ENCODE peak calls at places on chromosomes 3 and 15, in eight cellular contexts. One of them, this sample, is unnamed.

GRCh38 chr15:66850078-66850991 is 148.3 kb downstream of the SMAD6 start:
- DNase-seq in HepG2: no peak
- DNase-seq in hepatocyte: peak; percentile 64
- DNase-seq in PC-9: no peak
- DNase-seq in SK-N-SH: peak; percentile 77
- DNase-seq in fibroblast of lung: no peak
- DNase-seq in GM12878: no peak
- DNase-seq in IMR-90: no peak
- DNase-seq in this sample: peak; percentile 50

GRCh38 chr3:8962226-8962861 is 928 bp downstream of the RAD18 start:
- DNase-seq in HepG2: no peak
- DNase-seq in hepatocyte: no peak
- DNase-seq in PC-9: no peak
- DNase-seq in SK-N-SH: no peak
- DNase-seq in fibroblast of lung: no peak
- DNase-seq in GM12878: no peak
- DNase-seq in IMR-90: peak; percentile 16
- DNase-seq in this sample: peak; percentile 27

GRCh38 chr15:77014137-77015081 is 19.5 kb downstream of the PSTPIP1 start:
- DNase-seq in HepG2: no peak
- DNase-seq in hepatocyte: no peak
- DNase-seq in PC-9: no peak
- DNase-seq in SK-N-SH: no peak
- DNase-seq in fibroblast of lung: no peak
- DNase-seq in GM12878: no peak
- DNase-seq in IMR-90: no peak
- DNase-seq in this sample: no peak

GRCh38 chr3:47288966-47289910 is 6.5 kb downstream of the KLHL18 start:
- DNase-seq in HepG2: no peak
- DNase-seq in hepatocyte: no peak
- DNase-seq in PC-9: no peak
- DNase-seq in SK-N-SH: no peak
- DNase-seq in fibroblast of lung: no peak
- DNase-seq in GM12878: no peak
- DNase-seq in IMR-90: no peak
- DNase-seq in this sample: no peak

GRCh38 chr15:87089551-87089950 is 1009.9 kb downstream of the AGBL1 start:
- DNase-seq in HepG2: no peak
- DNase-seq in hepatocyte: no peak
- DNase-seq in PC-9: no peak
- DNase-seq in SK-N-SH: no peak
- DNase-seq in fibroblast of lung: no peak
- DNase-seq in GM12878: no peak
- DNase-seq in IMR-90: no peak
- DNase-seq in this sample: no peak

GRCh38 chr3:121768452-121768851 is 18.9 kb upstream of the GOLGB1 start:
- DNase-seq in HepG2: no peak
- DNase-seq in hepatocyte: no peak
- DNase-seq in PC-9: no peak
- DNase-seq in SK-N-SH: no peak
- DNase-seq in fibroblast of lung: no peak
- DNase-seq in GM12878: no peak
- DNase-seq in IMR-90: no peak
- DNase-seq in this sample: no peak

GRCh38 chr3:35184775-35185174 is 454.6 kb upstream of the ARPP21 start:
- DNase-seq in HepG2: no peak
- DNase-seq in hepatocyte: no peak
- DNase-seq in PC-9: no peak
- DNase-seq in SK-N-SH: no peak
- DNase-seq in fibroblast of lung: peak; percentile 2
- DNase-seq in GM12878: no peak
- DNase-seq in IMR-90: no peak
- DNase-seq in this sample: no peak

GRCh38 chr3:115836944-115837343 is 213.6 kb downstream of the GAP43 start:
- DNase-seq in HepG2: no peak
- DNase-seq in hepatocyte: no peak
- DNase-seq in PC-9: no peak
- DNase-seq in SK-N-SH: peak; percentile 16
- DNase-seq in fibroblast of lung: peak; percentile 43
- DNase-seq in GM12878: no peak
- DNase-seq in IMR-90: peak; percentile 34
- DNase-seq in this sample: peak; percentile 70

GRCh38 chr3:85567074-85567676 is 608.4 kb downstream of the CADM2 start:
- DNase-seq in HepG2: peak; percentile 38
- DNase-seq in hepatocyte: peak; percentile 63
- DNase-seq in PC-9: no peak
- DNase-seq in SK-N-SH: peak; percentile 24
- DNase-seq in fibroblast of lung: peak; percentile 66
- DNase-seq in GM12878: no peak
- DNase-seq in IMR-90: peak; percentile 29
- DNase-seq in this sample: peak; percentile 61

GRCh38 chr3:39668420-39668819 is 141.0 kb upstream of the MYRIP start:
- DNase-seq in HepG2: peak; percentile 38
- DNase-seq in hepatocyte: peak; percentile 65
- DNase-seq in PC-9: no peak
- DNase-seq in SK-N-SH: peak; percentile 38
- DNase-seq in fibroblast of lung: peak; percentile 27
- DNase-seq in GM12878: no peak
- DNase-seq in IMR-90: peak; percentile 38
- DNase-seq in this sample: peak; percentile 80

GRCh38 chr3:111594205-111594604 is 941 bp downstream of the ZBED2 start:
- DNase-seq in HepG2: no peak
- DNase-seq in hepatocyte: no peak
- DNase-seq in PC-9: peak; percentile 92
- DNase-seq in SK-N-SH: no peak
- DNase-seq in fibroblast of lung: peak; percentile 17
- DNase-seq in GM12878: no peak
- DNase-seq in IMR-90: peak; percentile 91
- DNase-seq in this sample: peak; percentile 84

GRCh38 chr3:149547954-149548728 is 73.6 kb downstream of the TM4SF4 start:
- DNase-seq in HepG2: peak; percentile 58
- DNase-seq in hepatocyte: peak; percentile 65
- DNase-seq in PC-9: peak; percentile 49
- DNase-seq in SK-N-SH: no peak
- DNase-seq in fibroblast of lung: peak; percentile 85
- DNase-seq in GM12878: no peak
- DNase-seq in IMR-90: peak; percentile 90
- DNase-seq in this sample: peak; percentile 94

GRCh38 chr15:90465140-90465929 is 64.4 kb upstream of the CRTC3 start:
- DNase-seq in HepG2: no peak
- DNase-seq in hepatocyte: no peak
- DNase-seq in PC-9: no peak
- DNase-seq in SK-N-SH: no peak
- DNase-seq in fibroblast of lung: peak; percentile 77
- DNase-seq in GM12878: no peak
- DNase-seq in IMR-90: peak; percentile 81
- DNase-seq in this sample: peak; percentile 76

GRCh38 chr15:91936182-91936775 is 82.8 kb downstream of the SLCO3A1 start:
- DNase-seq in HepG2: no peak
- DNase-seq in hepatocyte: no peak
- DNase-seq in PC-9: no peak
- DNase-seq in SK-N-SH: no peak
- DNase-seq in fibroblast of lung: no peak
- DNase-seq in GM12878: no peak
- DNase-seq in IMR-90: peak; percentile 6
- DNase-seq in this sample: no peak

GRCh38 chr3:185820973-185821758 is 3.7 kb downstream of the IGF2BP2 start:
- DNase-seq in HepG2: peak; percentile 53
- DNase-seq in hepatocyte: peak; percentile 32
- DNase-seq in PC-9: peak; percentile 96
- DNase-seq in SK-N-SH: peak; percentile 18
- DNase-seq in fibroblast of lung: peak; percentile 92
- DNase-seq in GM12878: no peak
- DNase-seq in IMR-90: peak; percentile 95
- DNase-seq in this sample: peak; percentile 91

GRCh38 chr3:134449277-134449676 is 36.5 kb downstream of the ANAPC13 start:
- DNase-seq in HepG2: peak; percentile 56
- DNase-seq in hepatocyte: no peak
- DNase-seq in PC-9: no peak
- DNase-seq in SK-N-SH: peak; percentile 29
- DNase-seq in fibroblast of lung: peak; percentile 56
- DNase-seq in GM12878: no peak
- DNase-seq in IMR-90: peak; percentile 45
- DNase-seq in this sample: peak; percentile 73

GRCh38 chr15:64610257-64610919 is 150.0 kb downstream of the ZNF609 start:
- DNase-seq in HepG2: peak; percentile 68
- DNase-seq in hepatocyte: no peak
- DNase-seq in PC-9: no peak
- DNase-seq in SK-N-SH: no peak
- DNase-seq in fibroblast of lung: peak; percentile 13
- DNase-seq in GM12878: no peak
- DNase-seq in IMR-90: no peak
- DNase-seq in this sample: no peak

GRCh38 chr3:50450135-50450911 is 53.1 kb downstream of the CACNA2D2 start:
- DNase-seq in HepG2: peak; percentile 12
- DNase-seq in hepatocyte: peak; percentile 45
- DNase-seq in PC-9: no peak
- DNase-seq in SK-N-SH: no peak
- DNase-seq in fibroblast of lung: peak; percentile 21
- DNase-seq in GM12878: no peak
- DNase-seq in IMR-90: peak; percentile 15
- DNase-seq in this sample: peak; percentile 71

GRCh38 chr3:124315215-124316033 is 323.5 kb upstream of the ROPN1 start:
- DNase-seq in HepG2: no peak
- DNase-seq in hepatocyte: peak; percentile 15
- DNase-seq in PC-9: no peak
- DNase-seq in SK-N-SH: no peak
- DNase-seq in fibroblast of lung: peak; percentile 58
- DNase-seq in GM12878: no peak
- DNase-seq in IMR-90: peak; percentile 62
- DNase-seq in this sample: peak; percentile 73

GRCh38 chr3:142366434-142366833 is 81.4 kb downstream of the XRN1 start:
- DNase-seq in HepG2: peak; percentile 2
- DNase-seq in hepatocyte: no peak
- DNase-seq in PC-9: no peak
- DNase-seq in SK-N-SH: peak; percentile 4
- DNase-seq in fibroblast of lung: no peak
- DNase-seq in GM12878: no peak
- DNase-seq in IMR-90: no peak
- DNase-seq in this sample: no peak

GRCh38 chr15:46921906-46922305 is 795.4 kb upstream of the SEMA6D start:
- DNase-seq in HepG2: no peak
- DNase-seq in hepatocyte: no peak
- DNase-seq in PC-9: no peak
- DNase-seq in SK-N-SH: peak; percentile 9
- DNase-seq in fibroblast of lung: no peak
- DNase-seq in GM12878: no peak
- DNase-seq in IMR-90: no peak
- DNase-seq in this sample: no peak

GRCh38 chr3:152376351-152377183 is 107.8 kb downstream of the MBNL1 start:
- DNase-seq in HepG2: no peak
- DNase-seq in hepatocyte: no peak
- DNase-seq in PC-9: no peak
- DNase-seq in SK-N-SH: no peak
- DNase-seq in fibroblast of lung: peak; percentile 80
- DNase-seq in GM12878: peak; percentile 97
- DNase-seq in IMR-90: peak; percentile 84
- DNase-seq in this sample: peak; percentile 43
- H3K4me1 ChIP-seq in HepG2: peaks cover 24% of the 10 kb centered on the region
- H3K4me1 ChIP-seq in hepatocyte: no peaks in the 10 kb centered on the region
- H3K4me1 ChIP-seq in PC-9: no peaks in the 10 kb centered on the region
- H3K4me1 ChIP-seq in SK-N-SH: peaks cover 56% of the 10 kb centered on the region
- H3K4me1 ChIP-seq in fibroblast of lung: peaks cover 4% of the 10 kb centered on the region
- H3K4me1 ChIP-seq in GM12878: peaks cover 30% of the 10 kb centered on the region
- H3K4me1 ChIP-seq in IMR-90: peaks cover 22% of the 10 kb centered on the region
- H3K4me1 ChIP-seq in this sample: peaks cover 54% of the 10 kb centered on the region

DNA sequence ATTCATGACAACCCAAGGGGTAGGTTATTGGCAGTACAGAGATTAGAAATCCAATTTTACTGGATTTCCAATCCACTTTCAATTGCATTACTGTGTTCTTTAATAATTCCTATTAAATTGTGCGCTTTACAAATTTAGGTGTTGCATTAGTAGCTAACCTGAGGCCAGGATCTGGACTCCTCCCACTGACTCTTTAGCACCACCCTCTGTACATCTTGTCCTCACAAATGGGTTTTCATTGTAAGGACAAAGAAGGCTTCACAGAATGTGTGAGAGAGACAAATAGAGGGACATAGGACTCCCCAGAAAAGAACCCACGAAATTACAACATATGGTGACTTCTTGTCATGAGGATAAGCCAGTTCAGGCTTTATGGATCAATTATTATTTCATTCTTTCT is 643.1 kb upstream of the NAALADL2 start:
- DNase-seq in HepG2: no peak
- DNase-seq in hepatocyte: no peak
- DNase-seq in PC-9: no peak
- DNase-seq in SK-N-SH: no peak
- DNase-seq in fibroblast of lung: no peak
- DNase-seq in GM12878: no peak
- DNase-seq in IMR-90: no peak
- DNase-seq in this sample: no peak
- H2AFZ ChIP-seq in HepG2: no peak overlapping the region
- H2AFZ ChIP-seq in hepatocyte: no peak overlapping the region
- H2AFZ ChIP-seq in PC-9: no peak overlapping the region
- H2AFZ ChIP-seq in SK-N-SH: no peak overlapping the region
- H2AFZ ChIP-seq in fibroblast of lung: no peak overlapping the region
- H2AFZ ChIP-seq in GM12878: no peak overlapping the region
- H2AFZ ChIP-seq in IMR-90: no peak overlapping the region
- H2AFZ ChIP-seq in this sample: no peak overlapping the region

GRCh38 chr15:88716543-88717341 is 77.9 kb downstream of the ISG20 start:
- DNase-seq in HepG2: peak; percentile 31
- DNase-seq in hepatocyte: no peak
- DNase-seq in PC-9: no peak
- DNase-seq in SK-N-SH: no peak
- DNase-seq in fibroblast of lung: no peak
- DNase-seq in GM12878: no peak
- DNase-seq in IMR-90: no peak
- DNase-seq in this sample: no peak
- H3K4me1 ChIP-seq in HepG2: peaks cover 19% of the 10 kb centered on the region
- H3K4me1 ChIP-seq in hepatocyte: no peaks in the 10 kb centered on the region
- H3K4me1 ChIP-seq in PC-9: no peaks in the 10 kb centered on the region
- H3K4me1 ChIP-seq in SK-N-SH: no peaks in the 10 kb centered on the region
- H3K4me1 ChIP-seq in fibroblast of lung: no peaks in the 10 kb centered on the region
- H3K4me1 ChIP-seq in GM12878: no peaks in the 10 kb centered on the region
- H3K4me1 ChIP-seq in IMR-90: no peaks in the 10 kb centered on the region
- H3K4me1 ChIP-seq in this sample: no peaks in the 10 kb centered on the region

GRCh38 chr3:114711321-114711891 is 417.6 kb downstream of the TIGIT start:
- DNase-seq in HepG2: no peak
- DNase-seq in hepatocyte: no peak
- DNase-seq in PC-9: no peak
- DNase-seq in SK-N-SH: no peak
- DNase-seq in fibroblast of lung: no peak
- DNase-seq in GM12878: no peak
- DNase-seq in IMR-90: no peak
- DNase-seq in this sample: no peak
- H2AFZ ChIP-seq in HepG2: no peak overlapping the region
- H2AFZ ChIP-seq in hepatocyte: no peak overlapping the region
- H2AFZ ChIP-seq in PC-9: no peak overlapping the region
- H2AFZ ChIP-seq in SK-N-SH: no peak overlapping the region
- H2AFZ ChIP-seq in fibroblast of lung: no peak overlapping the region
- H2AFZ ChIP-seq in GM12878: no peak overlapping the region
- H2AFZ ChIP-seq in IMR-90: no peak overlapping the region
- H2AFZ ChIP-seq in this sample: no peak overlapping the region

This sample was measured in GM23248.